ENCODE peak calls at places on chromosomes 13 and 19, in eight cellular contexts. C, W, A, B, N, S, L and H are unnamed samples.

GRCh38 chr13:98020271-98020670 is 66.8 kb downstream of the IPO5 start:
- DNase-seq in C (no peak), L (no peak), W (no peak), A (no peak), S (no peak), N (no peak), B (no peak), H (no peak)

GRCh38 chr13:38758278-38758677 is 71.4 kb downstream of the FREM2 start:
- DNase-seq in L (no peak), B (no peak), C (no peak), N (no peak), A (no peak), W (no peak), S (no peak), H (no peak)

GRCh38 chr19:24074720-24075119 is 12.3 kb upstream of the ZNF254 start:
- DNase-seq in N (no peak), B (no peak), C (no peak), L (no peak), S (no peak), A (no peak), W (no peak), H (no peak)

GRCh38 chr19:55193481-55193880 is 13.4 kb upstream of the SYT5 start:
- DNase-seq in L (no peak), A (no peak), B (no peak), S (no peak), C (no peak), N (no peak), W (no peak), H (no peak)

GRCh38 chr19:47155141-47155540 is 24.5 kb downstream of the SAE1 start:
- DNase-seq in W (no peak), L (no peak), B (no peak), N (no peak), A (no peak), S (no peak), C (no peak), H (no peak)

GRCh38 chr13:110201114-110201513 is 105.8 kb downstream of the COL4A1 start:
- DNase-seq in B (no peak), W (no peak), L (no peak), S (no peak), A (no peak), N (no peak), C (no peak), H (no peak)

GRCh38 chr19:4374451-4375163 is 25.7 kb downstream of the SH3GL1 start:
- DNase-seq in B (peak), L (no peak), A (peak), W (peak), C (peak), S (no peak), N (no peak), H (peak)

GRCh38 chr19:1780272-1780957 is 27.1 kb downstream of the ONECUT3 start:
- DNase-seq in S (no peak), W (no peak), N (no peak), L (no peak), C (no peak), B (no peak), A (no peak), H (no peak)

GRCh38 chr19:3722443-3723109 is 14.4 kb downstream of the TJP3 start:
- DNase-seq in W (no peak), L (no peak), N (peak), A (no peak), B (peak), S (no peak), C (peak), H (no peak)

GRCh38 chr19:16374436-16374835 is 49.8 kb downstream of the KLF2 start:
- DNase-seq in A (no peak), L (no peak), N (no peak), W (no peak), B (no peak), C (no peak), S (no peak), H (no peak)

GRCh38 chr19:15280048-15280725 is 47.9 kb upstream of the EPHX3 start:
- DNase-seq in W (no peak), C (no peak), N (no peak), B (no peak), S (no peak), L (peak), A (no peak), H (no peak)

GRCh38 chr19:37905936-37906867 is at the start of gene WDR87:
- DNase-seq in C (peak), N (peak), L (peak), B (peak), S (peak), W (no peak), A (no peak), H (peak)

GRCh38 chr13:103788061-103788652 is 721.9 kb upstream of the SLC10A2 start:
- DNase-seq in S (no peak), N (peak), L (no peak), B (no peak), A (no peak), C (peak), W (no peak), H (no peak)

GRCh38 chr13:49569993-49570689 is 15.2 kb downstream of the RCBTB1 start:
- DNase-seq in W (no peak), A (no peak), C (no peak), L (no peak), N (no peak), S (no peak), B (no peak), H (peak)
- H3K27ac ChIP-seq in W (no peak), A (no peak), C (peak), L (no peak), N (no peak), S (peak), B (peak), H (no peak)

GRCh38 chr19:36573020-36573947 is at the start of gene ZNF529:
- DNase-seq in L (peak), W (peak), B (peak), N (peak), S (peak), C (peak), A (peak), H (peak)
- TF ChIP-seq CTCF in L (no peak), W (no peak), B (no peak), N (no peak), S (no peak), C (no peak), A (no peak), H (no peak)

GRCh38 chr19:46060012-46060411 is 19.2 kb upstream of the IGFL4 start:
- DNase-seq in N (no peak), B (no peak), S (no peak), W (no peak), A (no peak), L (no peak), C (no peak), H (no peak)
- H3K27ac ChIP-seq in N (no peak), B (no peak), S (no peak), W (no peak), A (no peak), L (no peak), C (no peak), H (no peak)

GRCh38 chr19:58555369-58555885 is 522 bp upstream of the CHMP2A start:
- DNase-seq in C (no peak), N (no peak), W (no peak), S (no peak), B (no peak), A (no peak), L (no peak), H (no peak)

GRCh38 chr19:58553799-58554493 is 959 bp downstream of the CHMP2A start:
- DNase-seq in W (no peak), C (no peak), S (no peak), B (peak), L (no peak), N (no peak), A (no peak), H (no peak)

GRCh38 chr19:58556633-58557252 is 1.7 kb downstream of the UBE2M start:
- DNase-seq in L (no peak), N (no peak), W (no peak), S (no peak), B (peak), A (no peak), C (no peak), H (no peak)

GRCh38 chr19:58555920-58556632 is 1.2 kb upstream of the CHMP2A start:
- DNase-seq in S (no peak), B (peak), A (no peak), W (no peak), N (no peak), L (no peak), C (no peak), H (no peak)

GRCh38 chr19:58554494-58555368 is at the start of gene CHMP2A:
- DNase-seq in W (peak), A (peak), C (peak), N (peak), S (peak), B (peak), L (peak), H (peak)
- TF ChIP-seq CTCF in W (no peak), A (no peak), C (no peak), N (peak), S (no peak), B (no peak), L (no peak), H (no peak)

GRCh38 chr19:30229524-30230174 is 142.5 kb upstream of the ZNF536 start:
- DNase-seq in A (no peak), W (no peak), N (peak), L (no peak), S (no peak), C (no peak), B (no peak), H (no peak)
- H3K27ac ChIP-seq in A (no peak), W (no peak), N (no peak), L (no peak), S (no peak), C (no peak), B (no peak), H (no peak)

GRCh38 chr13:66691149-66691548 is 539.0 kb downstream of the PCDH9 start:
- DNase-seq in W (no peak), C (no peak), S (no peak), L (no peak), A (no peak), B (no peak), N (no peak), H (no peak)

GRCh38 chr13:66689628-66690027 is 540.5 kb downstream of the PCDH9 start:
- DNase-seq in N (peak), L (no peak), A (no peak), S (no peak), W (no peak), C (no peak), B (no peak), H (no peak)

GRCh38 chr13:66693656-66694055 is 536.5 kb downstream of the PCDH9 start:
- DNase-seq in C (no peak), L (no peak), B (no peak), W (no peak), A (no peak), S (no peak), N (no peak), H (no peak)

DNA sequence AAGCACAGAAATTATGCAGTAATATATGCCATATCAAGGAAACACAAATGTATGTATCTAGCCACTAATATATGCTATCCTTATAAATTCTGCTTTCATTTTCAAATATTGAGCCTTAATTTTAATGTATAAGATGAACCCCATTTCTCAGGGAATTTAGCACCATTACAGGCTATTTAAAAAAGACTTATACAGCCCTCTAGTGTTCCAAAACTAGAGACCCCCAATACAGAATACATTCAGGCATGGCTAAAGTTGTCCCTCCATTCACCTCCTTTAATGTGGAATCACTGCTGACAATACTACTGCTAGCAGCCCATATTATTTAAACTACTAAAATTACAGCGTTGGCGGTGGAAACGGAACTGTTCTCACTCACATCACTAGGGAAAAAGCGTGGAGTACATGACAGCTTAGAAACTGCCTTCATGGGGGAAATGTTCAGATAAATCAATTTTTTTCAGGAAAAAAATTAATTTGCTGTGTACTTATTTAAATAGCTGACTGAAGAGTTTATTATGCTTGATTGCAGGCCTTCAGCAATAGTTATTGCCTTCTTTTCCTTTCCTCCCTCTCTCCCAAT is 541.0 kb downstream of the PCDH9 start:
- DNase-seq in A (no peak), L (no peak), W (no peak), N (peak), S (no peak), B (no peak), C (no peak), H (no peak)
- TF ChIP-seq CTCF in A (no peak), L (no peak), W (no peak), N (peak), S (no peak), B (no peak), C (no peak), H (no peak)

GRCh38 chr13:23657056-23657455 is 86.8 kb downstream of the TNFRSF19 start:
- DNase-seq in L (no peak), W (no peak), N (no peak), S (no peak), A (no peak), B (no peak), C (no peak), H (no peak)
- H3K27ac ChIP-seq in L (no peak), W (no peak), N (no peak), S (no peak), A (no peak), B (no peak), C (no peak), H (no peak)